ENCODE peak calls at places on chromosomes 7 and 10, in five cellular contexts. S is GM18507, L is LoVo, D is RWPE1, T is progenitor cell of endocrine pancreas. Y is an unnamed sample.

GRCh38 chr7:946256-946996 is 8.1 kb downstream of the ADAP1 start:
- DNase-seq in S (no peak), L (peak), D (no peak), T (no peak), Y (no peak)

GRCh38 chr7:131285558-131285957 is 42.1 kb upstream of the MKLN1 start:
- DNase-seq in S (no peak), L (no peak), D (no peak), T (no peak), Y (no peak)

GRCh38 chr7:7957513-7957912 is 11.1 kb upstream of the GLCCI1 start:
- DNase-seq in S (no peak), L (no peak), D (no peak), T (no peak), Y (no peak)

GRCh38 chr7:24477807-24478655 is 95.2 kb upstream of the PALS2 start:
- DNase-seq in S (no peak), L (no peak), D (peak), T (no peak), Y (no peak)

GRCh38 chr10:96650958-96651357 is 64.1 kb upstream of the TM9SF3 start:
- DNase-seq in S (no peak), L (no peak), D (no peak), T (no peak), Y (no peak)

GRCh38 chr7:13181221-13181620 is 493.8 kb downstream of the ARL4A start:
- DNase-seq in S (no peak), L (no peak), D (no peak), T (no peak), Y (no peak)

GRCh38 chr10:43816351-43817321 is 168.0 kb upstream of the ZNF32 start:
- DNase-seq in S (peak), L (no peak), D (no peak), T (no peak), Y (peak)

GRCh38 chr7:117119192-117119924 is 166.1 kb downstream of the ST7 start:
- DNase-seq in S (no peak), L (peak), D (peak), T (peak), Y (no peak)

GRCh38 chr7:112930787-112931186 is 140.6 kb upstream of the TMEM168 start:
- DNase-seq in S (no peak), L (no peak), D (no peak), T (no peak), Y (no peak)

GRCh38 chr10:125096371-125096770 is 64.0 kb downstream of the CTBP2 start:
- DNase-seq in S (no peak), L (no peak), D (peak), T (no peak), Y (no peak)

GRCh38 chr7:30923009-30923773 is 11.5 kb downstream of the AQP1 start:
- DNase-seq in S (no peak), L (no peak), D (no peak), T (no peak), Y (peak)

GRCh38 chr10:91549296-91549695 is 83.6 kb downstream of the PPP1R3C start:
- DNase-seq in S (no peak), L (no peak), D (peak), T (no peak), Y (no peak)

GRCh38 chr7:28328161-28328560 is 84.2 kb upstream of the CREB5 start:
- DNase-seq in S (no peak), L (no peak), D (no peak), T (no peak), Y (no peak)

GRCh38 chr7:101816499-101817030 is 861 bp upstream of the CUX1 start:
- DNase-seq in S (no peak), L (peak), D (no peak), T (peak), Y (no peak)

GRCh38 chr7:150971242-150972048 is 6.7 kb downstream of the KCNH2 start:
- DNase-seq in S (no peak), L (no peak), D (no peak), T (no peak), Y (no peak)

GRCh38 chr10:63217120-63217605 is 84.0 kb downstream of the NRBF2 start:
- DNase-seq in S (no peak), L (peak), D (peak), T (no peak), Y (no peak)

GRCh38 chr7:28750981-28751380 is 207.1 kb downstream of the TRIL start:
- DNase-seq in S (no peak), L (no peak), D (no peak), T (no peak), Y (no peak)

GRCh38 chr7:30988346-30989005 is 24.7 kb downstream of the GHRHR start:
- DNase-seq in S (no peak), L (peak), D (peak), T (no peak), Y (no peak)

GRCh38 chr10:129742742-129743550 is 221.1 kb downstream of the EBF3 start:
- DNase-seq in S (no peak), L (no peak), D (no peak), T (no peak), Y (no peak)

GRCh38 chr7:150968698-150969482 is 9.2 kb downstream of the KCNH2 start:
- DNase-seq in S (no peak), L (no peak), D (no peak), T (no peak), Y (no peak)

GRCh38 chr10:62900829-62901571 is 84.8 kb upstream of the EGR2 start:
- DNase-seq in S (no peak), L (no peak), D (no peak), T (no peak), Y (no peak)

GRCh38 chr10:58950618-58951017 is 225.8 kb upstream of the PHYHIPL start:
- DNase-seq in S (no peak), L (no peak), D (peak), T (no peak), Y (no peak)

GRCh38 chr7:120260111-120260510 is 12.9 kb upstream of the KCND2 start:
- DNase-seq in S (no peak), L (no peak), D (no peak), T (no peak), Y (no peak)

GRCh38 chr7:105003275-105003674 is 10.7 kb upstream of the KMT2E start:
- DNase-seq in S (no peak), L (no peak), D (no peak), T (no peak), Y (no peak)

GRCh38 chr7:47827321-47827720 is 120.9 kb downstream of the PKD1L1 start:
- DNase-seq in S (no peak), L (no peak), D (no peak), T (no peak), Y (no peak)

GRCh38 chr7:20197837-20198236 is 19.3 kb downstream of the MACC1 start:
- DNase-seq in S (no peak), L (no peak), D (no peak), T (no peak), Y (no peak)

GRCh38 chr7:73941836-73942551 is 81.0 kb downstream of the TMEM270 start:
- DNase-seq in S (no peak), L (no peak), D (peak), T (no peak), Y (no peak)

GRCh38 chr7:157881062-157881771 is 544.4 kb downstream of the DNAJB6 start:
- DNase-seq in S (no peak), L (no peak), D (no peak), T (no peak), Y (no peak)

GRCh38 chr7:7639847-7640220 is 718 bp upstream of the UMAD1 start:
- DNase-seq in S (no peak), L (peak), D (peak), T (no peak), Y (no peak)

GRCh38 chr7:1689356-1689755 is 19.3 kb downstream of the ELFN1 start:
- DNase-seq in S (no peak), L (no peak), D (no peak), T (peak), Y (no peak)

GRCh38 chr7:130356121-130356759 is 11.6 kb downstream of the CPA5 start:
- DNase-seq in S (no peak), L (peak), D (peak), T (peak), Y (no peak)

GRCh38 chr7:29748286-29749099 is 57.8 kb upstream of the WIPF3 start:
- DNase-seq in S (no peak), L (peak), D (peak), T (no peak), Y (no peak)

GRCh38 chr10:43253461-43254198 is 13.2 kb downstream of the RASGEF1A start:
- DNase-seq in S (no peak), L (no peak), D (no peak), T (peak), Y (peak)